ENCODE peak calls at places on chromosomes 16 and 17, in eight cellular contexts. L is tibial artery; K is IMR-90; O is adrenal gland; N is GM23338; G is lower lobe of right lung; B is CD8-positive, alpha-beta T cell; M is heart left ventricle. S is an unnamed sample. For H3K4me1, the result is how much of the 10 kb centered on the place peaks cover.

GRCh38 chr17:18028114-18028513 is 10.9 kb downstream of the ATPAF2 start:
- DNase-seq in L (no peak), K (no peak), O (no peak), N (no peak), G (no peak), B (no peak), M (no peak), S (no peak)

GRCh38 chr17:1939979-1940809 is 84.9 kb downstream of the RTN4RL1 start:
- DNase-seq in L (no peak), K (no peak), O (no peak), N (no peak), G (no peak), B (no peak), M (no peak), S (peak)

GRCh38 chr17:40551091-40551873 is 14.0 kb downstream of the CCR7 start:
- DNase-seq in L (peak), K (peak), O (peak), N (no peak), G (peak), B (no peak), M (peak), S (peak)

GRCh38 chr17:4261452-4261851 is 2.3 kb downstream of the ANKFY1 start:
- DNase-seq in L (no peak), K (no peak), O (no peak), N (no peak), G (no peak), B (no peak), M (no peak), S (no peak)

GRCh38 chr17:43368740-43369506 is 29.9 kb upstream of the ARL4D start:
- DNase-seq in L (peak), K (peak), O (peak), N (peak), G (peak), B (peak), M (peak), S (peak)

GRCh38 chr17:78888911-78889496 is 14.0 kb downstream of the CEP295NL start:
- DNase-seq in L (no peak), K (no peak), O (no peak), N (no peak), G (no peak), B (no peak), M (no peak), S (no peak)

GRCh38 chr16:85716680-85717038 is 27.9 kb upstream of the GINS2 start:
- DNase-seq in L (no peak), K (no peak), O (no peak), N (no peak), G (no peak), B (no peak), M (no peak), S (no peak)

GRCh38 chr17:4307179-4307930 is 43.6 kb upstream of the ANKFY1 start:
- DNase-seq in L (no peak), K (no peak), O (no peak), N (peak), G (no peak), B (no peak), M (no peak), S (no peak)

GRCh38 chr17:75289832-75290337 is 652 bp upstream of the SLC25A19 start:
- DNase-seq in L (peak), K (peak), O (peak), N (peak), G (peak), B (no peak), M (peak), S (peak)

GRCh38 chr16:28304214-28304613 is 11.9 kb downstream of the SBK1 start:
- DNase-seq in L (no peak), K (peak), O (peak), N (peak), G (no peak), B (no peak), M (no peak), S (no peak)

GRCh38 chr16:66412182-66412581 is 14.9 kb upstream of the BEAN1 start:
- DNase-seq in L (no peak), K (no peak), O (no peak), N (no peak), G (no peak), B (no peak), M (no peak), S (no peak)

GRCh38 chr17:47935961-47936360 is 5.4 kb upstream of the PNPO start:
- DNase-seq in L (no peak), K (peak), O (no peak), N (no peak), G (no peak), B (no peak), M (no peak), S (no peak)

DNA sequence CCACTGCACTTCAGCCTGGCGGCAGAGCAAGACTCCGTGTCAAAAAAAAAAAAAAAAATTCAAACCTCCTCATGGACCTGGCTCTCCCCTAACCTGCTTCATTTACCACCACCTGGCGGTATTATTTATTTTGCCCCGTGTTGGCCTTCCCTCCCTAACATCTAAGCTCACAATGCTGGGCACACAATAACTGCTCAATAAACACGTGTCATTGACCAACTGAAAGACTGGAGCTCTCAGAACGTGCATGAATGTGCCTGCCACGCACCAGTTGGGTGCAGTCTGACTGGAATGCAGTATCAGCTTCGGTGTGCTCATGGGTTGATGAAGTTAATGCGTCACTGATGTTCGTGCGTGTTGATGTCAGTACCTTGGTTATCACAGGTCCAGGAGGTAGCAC is 64.4 kb upstream of the CDC42EP4 start:
- DNase-seq in L (no peak), K (no peak), O (no peak), N (no peak), G (no peak), B (no peak), M (no peak), S (no peak)
- H3K4me1 ChIP-seq in L (under half), K (under half), O (under half), N (under half), G (under half), B (under half), M (under half), S (under half)

GRCh38 chr17:36601303-36602029 is at the start of gene MRM1:
- DNase-seq in L (peak), K (peak), O (peak), N (peak), G (peak), B (peak), M (peak), S (peak)
- TF ChIP-seq CTCF in L (no peak), K (peak), O (no peak), N (no peak), G (peak), B (no peak), M (peak), S (no peak)

DNA sequence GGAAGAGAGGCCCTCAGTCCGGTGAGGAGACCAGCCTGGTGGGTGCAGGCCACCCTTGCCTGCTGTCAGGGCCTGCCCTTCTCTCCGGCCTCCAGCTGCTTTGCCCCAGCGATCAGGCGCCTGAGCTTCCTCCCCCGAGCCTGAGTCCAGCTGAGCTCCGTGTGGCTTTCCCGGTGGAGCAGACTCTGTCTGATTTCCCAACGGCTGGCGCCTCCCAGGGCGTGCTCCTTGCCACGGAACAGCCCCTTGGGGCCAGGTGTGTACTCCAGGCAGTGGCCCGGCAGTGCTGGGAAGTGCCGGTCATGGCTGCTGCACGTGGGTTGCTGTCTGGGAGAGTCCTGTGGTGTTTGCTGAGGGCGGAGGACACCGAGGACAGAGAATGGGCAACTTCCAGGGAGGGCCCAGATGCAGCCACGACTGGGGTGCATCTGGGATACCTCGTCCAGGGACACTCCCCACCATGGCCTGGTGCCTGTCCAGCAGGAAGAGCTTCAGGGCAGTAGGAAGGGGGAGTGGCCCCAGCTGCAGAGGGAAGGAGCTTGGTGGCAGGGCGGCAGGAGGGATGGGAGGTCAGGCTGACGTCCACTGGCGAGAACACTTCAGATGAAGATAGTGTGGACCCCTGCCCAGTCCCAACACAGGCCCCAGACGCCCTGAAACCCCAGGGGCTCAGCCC is 22.5 kb downstream of the METRNL start:
- DNase-seq in L (peak), K (no peak), O (no peak), N (no peak), G (peak), B (no peak), M (no peak), S (no peak)
- H3K4me3 ChIP-seq in L (peak), K (no peak), O (no peak), N (no peak), G (no peak), B (no peak), M (no peak), S (no peak)

GRCh38 chr17:65058615-65059014 is 2.1 kb upstream of the GNA13 start:
- DNase-seq in L (no peak), K (no peak), O (no peak), N (no peak), G (no peak), B (no peak), M (no peak), S (no peak)

GRCh38 chr17:65064452-65065019 is 8.0 kb upstream of the GNA13 start:
- DNase-seq in L (no peak), K (peak), O (no peak), N (no peak), G (no peak), B (no peak), M (no peak), S (no peak)

GRCh38 chr17:65060855-65061254 is 4.3 kb upstream of the GNA13 start:
- DNase-seq in L (no peak), K (no peak), O (no peak), N (no peak), G (no peak), B (no peak), M (no peak), S (no peak)

GRCh38 chr17:65061621-65062020 is 5.1 kb upstream of the GNA13 start:
- DNase-seq in L (no peak), K (no peak), O (no peak), N (peak), G (no peak), B (no peak), M (no peak), S (no peak)

GRCh38 chr17:65062168-65062915 is 5.8 kb upstream of the GNA13 start:
- DNase-seq in L (no peak), K (no peak), O (peak), N (peak), G (no peak), B (no peak), M (no peak), S (no peak)
- H3K4me1 ChIP-seq in L (under half), K (under half), O (under half), N (under half), G (under half), B (under half), M (under half), S (under half)

GRCh38 chr17:80474231-80474932 is 2.0 kb downstream of the NPTX1 start:
- DNase-seq in L (no peak), K (peak), O (no peak), N (no peak), G (no peak), B (no peak), M (no peak), S (no peak)
- TF ChIP-seq CTCF in L (no peak), K (peak), O (no peak), N (peak), G (no peak), B (no peak), M (no peak), S (no peak)

GRCh38 chr16:82891918-82892317 is 265.1 kb downstream of the CDH13 start:
- DNase-seq in L (no peak), K (no peak), O (no peak), N (no peak), G (no peak), B (no peak), M (no peak), S (no peak)

GRCh38 chr16:82888616-82889015 is 261.8 kb downstream of the CDH13 start:
- DNase-seq in L (no peak), K (peak), O (no peak), N (no peak), G (no peak), B (no peak), M (no peak), S (no peak)

GRCh38 chr16:82891424-82891823 is 264.7 kb downstream of the CDH13 start:
- DNase-seq in L (no peak), K (no peak), O (no peak), N (no peak), G (no peak), B (no peak), M (no peak), S (no peak)

GRCh38 chr16:82895843-82896242 is 269.1 kb downstream of the CDH13 start:
- DNase-seq in L (no peak), K (no peak), O (no peak), N (no peak), G (no peak), B (no peak), M (no peak), S (no peak)

DNA sequence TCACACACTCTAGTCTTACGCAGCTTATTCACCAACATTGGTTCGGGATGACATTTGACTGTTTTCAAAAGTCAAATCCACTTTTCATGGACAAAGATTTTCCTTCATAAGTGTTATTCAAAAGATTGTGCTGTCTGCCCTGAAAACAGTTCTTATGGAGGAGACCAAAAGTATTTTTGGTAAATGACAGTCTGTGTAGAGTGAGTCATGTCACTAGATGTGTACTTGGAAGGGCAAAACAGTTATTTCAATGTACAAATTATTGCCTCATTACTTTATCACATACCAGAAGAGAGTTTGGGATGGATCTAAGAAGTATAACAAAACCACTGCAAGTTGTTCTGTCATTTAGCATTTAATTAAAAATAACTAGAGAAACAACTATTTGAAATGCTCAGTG is 265.6 kb downstream of the CDH13 start:
- DNase-seq in L (no peak), K (no peak), O (no peak), N (no peak), G (no peak), B (no peak), M (no peak), S (no peak)
- H3K4me3 ChIP-seq in L (no peak), K (no peak), O (no peak), N (no peak), G (no peak), B (no peak), M (no peak), S (no peak)

GRCh38 chr17:57090560-57091185 is 5.6 kb downstream of the AKAP1 start:
- DNase-seq in L (no peak), K (peak), O (no peak), N (no peak), G (no peak), B (no peak), M (no peak), S (no peak)
- H3K4me1 ChIP-seq in L (under half), K (under half), O (half or more), N (half or more), G (under half), B (under half), M (half or more), S (half or more)

GRCh38 chr16:55368205-55368604 is 44.2 kb downstream of the IRX6 start:
- DNase-seq in L (no peak), K (no peak), O (no peak), N (no peak), G (no peak), B (no peak), M (no peak), S (no peak)

GRCh38 chr16:55372792-55373488 is 48.9 kb downstream of the IRX6 start:
- DNase-seq in L (no peak), K (no peak), O (peak), N (no peak), G (no peak), B (no peak), M (peak), S (no peak)

GRCh38 chr16:55373489-55373832 is 49.5 kb downstream of the IRX6 start:
- DNase-seq in L (no peak), K (no peak), O (no peak), N (no peak), G (no peak), B (no peak), M (no peak), S (no peak)

GRCh38 chr16:55369151-55369550 is 45.1 kb downstream of the IRX6 start:
- DNase-seq in L (no peak), K (no peak), O (no peak), N (no peak), G (no peak), B (no peak), M (no peak), S (no peak)

GRCh38 chr16:55370762-55371482 is 46.9 kb downstream of the IRX6 start:
- DNase-seq in L (peak), K (peak), O (peak), N (peak), G (peak), B (no peak), M (peak), S (peak)
- TF ChIP-seq CTCF in L (peak), K (peak), O (peak), N (peak), G (peak), B (no peak), M (peak), S (peak)